ENCODE peak calls at places on chromosomes 12 and 14, in eight cellular contexts. Q is fibroblast of lung, S is A549, Y is PC-3, K is D341Med, F is SIG-M5, V is NCI-H748 treated with DMSO at 0.1 percent for 48 hours, P is HTR-8/SVneo. O is an unnamed sample.

GRCh38 chr12:77072833-77073495 is 7.6 kb upstream of the E2F7 start:
- DNase-seq in Q (peak), S (no peak), Y (peak), K (no peak), F (no peak), V (no peak), P (no peak), O (no peak)

GRCh38 chr12:47882796-47883546 is 21.8 kb downstream of the VDR start:
- DNase-seq in Q (peak), S (no peak), Y (no peak), K (no peak), F (no peak), V (no peak), P (no peak), O (no peak)

GRCh38 chr12:121167951-121168350 is 35.3 kb downstream of the P2RX7 start:
- DNase-seq in Q (no peak), S (no peak), Y (no peak), K (no peak), F (no peak), V (no peak), P (no peak), O (no peak)

GRCh38 chr12:44502681-44503080 is 373.4 kb downstream of the NELL2 start:
- DNase-seq in Q (no peak), S (no peak), Y (no peak), K (no peak), F (no peak), V (no peak), P (no peak), O (no peak)

GRCh38 chr12:49962861-49963765 is 1.4 kb downstream of the AQP5 start:
- DNase-seq in Q (peak), S (peak), Y (peak), K (peak), F (no peak), V (no peak), P (peak), O (peak)

GRCh38 chr12:132140501-132140900 is 3.6 kb downstream of the DDX51 start:
- DNase-seq in Q (no peak), S (no peak), Y (no peak), K (no peak), F (no peak), V (no peak), P (no peak), O (no peak)

GRCh38 chr12:52126605-52127578 is 47.4 kb downstream of the SMIM41 start:
- DNase-seq in Q (no peak), S (peak), Y (peak), K (peak), F (no peak), V (no peak), P (no peak), O (peak)

GRCh38 chr12:2180737-2181082 is 127.9 kb downstream of the CACNA1C start:
- DNase-seq in Q (no peak), S (no peak), Y (no peak), K (no peak), F (no peak), V (no peak), P (no peak), O (no peak)

GRCh38 chr14:69363055-69363454 is 35.0 kb downstream of the ERH start:
- DNase-seq in Q (peak), S (no peak), Y (no peak), K (peak), F (no peak), V (no peak), P (no peak), O (peak)

O was measured in dermis blood vessel endothelial cell.